ENCODE peak calls at places on chromosomes 4 and X, in five cellular contexts. Q, H, S, Y and B are unnamed samples.

GRCh38 chr4:73690051-73690744 is 50.2 kb upstream of the CXCL8 start:
- DNase-seq in H (peak), S (no peak), Y (no peak), Q (no peak), B (no peak)

GRCh38 chr4:163353054-163353453 is 9.4 kb downstream of the NPY5R start:
- DNase-seq in Q (no peak), H (no peak), Y (no peak), S (no peak), B (no peak)

GRCh38 chrX:44484607-44485146 is 58.0 kb downstream of the FUNDC1 start:
- DNase-seq in Q (no peak), Y (no peak), S (no peak), H (no peak), B (no peak)

GRCh38 chr4:14336656-14337055 is 665.6 kb upstream of the CPEB2 start:
- DNase-seq in Q (no peak), Y (no peak), H (peak), S (no peak), B (no peak)

GRCh38 chrX:70468709-70469108 is 24.1 kb downstream of the DLG3 start:
- DNase-seq in Q (no peak), S (no peak), H (no peak), Y (no peak), B (no peak)

GRCh38 chr4:174358823-174359222 is 75.1 kb downstream of the CEP44 start:
- DNase-seq in H (peak), Y (no peak), Q (no peak), S (peak), B (peak)

GRCh38 chrX:50469206-50469605 is 1.4 kb downstream of the DGKK start:
- DNase-seq in Y (no peak), S (no peak), Q (no peak), H (no peak), B (no peak)

GRCh38 chrX:281166-281999 is at the start of gene PLCXD1:
- DNase-seq in Q (peak), S (peak), Y (no peak), H (peak), B (no peak)

GRCh38 chrX:63755892-63756291 is 29.1 kb downstream of the ARHGEF9 start:
- DNase-seq in H (no peak), S (no peak), Q (no peak), Y (no peak), B (no peak)

GRCh38 chr4:96352051-96352517 is 512.2 kb downstream of the PDHA2 start:
- DNase-seq in Y (no peak), Q (no peak), H (peak), S (peak), B (peak)

GRCh38 chrX:66049056-66049455 is 9.2 kb upstream of the VSIG4 start:
- DNase-seq in Q (no peak), H (no peak), S (no peak), Y (no peak), B (no peak)

GRCh38 chr4:136156947-136157346 is 1375.3 kb downstream of the PCDH18 start:
- DNase-seq in Y (no peak), Q (no peak), S (no peak), H (no peak), B (no peak)

GRCh38 chr4:41125558-41126311 is 88.6 kb downstream of the APBB2 start:
- DNase-seq in Q (no peak), H (no peak), S (no peak), Y (no peak), B (no peak)

GRCh38 chr4:186689476-186689875 is 34.2 kb downstream of the FAT1 start:
- DNase-seq in H (peak), Q (no peak), Y (no peak), S (no peak), B (peak)

GRCh38 chrX:7542566-7542965 is 300.4 kb upstream of the VCX start:
- DNase-seq in S (no peak), H (no peak), Q (no peak), Y (no peak), B (no peak)

GRCh38 chr4:78602334-78602733 is 50.8 kb downstream of the ANXA3 start:
- DNase-seq in S (peak), Y (no peak), Q (no peak), H (no peak), B (no peak)

GRCh38 chrX:149881081-149881711 is at the start of gene MAGEA8:
- DNase-seq in Q (no peak), Y (no peak), H (no peak), S (no peak), B (no peak)